ENCODE peak calls at places on chromosome 13, in ten cellular contexts. J is cardiac fibroblast; V is RCC 7860; C is NCI-H446; S is activated T-cell treated with anti-CD3 and anti-CD28 coated beads, Interleukin-2, amount 50 U/mL, for 24 hours; X is keratinocyte; R is Peyer's patch; E is iris pigment epithelial cell; A is fibroblast of lung; G is GOT3. Y is an unnamed sample.

GRCh38 chr13:67061750-67062149 is 168.4 kb downstream of the PCDH9 start:
- DNase-seq in E (no peak), J (no peak), G (no peak), R (no peak), X (no peak), C (no peak), S (no peak), A (peak; percentile 32), V (no peak), Y (no peak)

GRCh38 chr13:29453657-29454056 is 141.8 kb downstream of the SLC7A1 start:
- DNase-seq in X (no peak), C (no peak), J (no peak), A (no peak), E (no peak), R (no peak), S (no peak), V (no peak), G (no peak), Y (no peak)

GRCh38 chr13:50732712-50733111 is 110.8 kb downstream of the DLEU7 start:
- DNase-seq in S (no peak), J (peak; percentile 79), C (no peak), E (peak; percentile 86), G (no peak), R (no peak), V (no peak), X (peak; percentile 30), A (peak; percentile 29), Y (no peak)

GRCh38 chr13:73542446-73542845 is 483.6 kb downstream of the KLF5 start:
- DNase-seq in X (peak; percentile 13), E (no peak), J (no peak), C (no peak), S (no peak), V (no peak), G (no peak), A (no peak), R (no peak), Y (no peak)

GRCh38 chr13:48437381-48437780 is 24.5 kb upstream of the LPAR6 start:
- DNase-seq in X (no peak), J (peak; percentile 82), R (no peak), G (no peak), E (peak; percentile 64), C (peak; percentile 80), A (peak; percentile 70), V (no peak), S (no peak), Y (no peak)

GRCh38 chr13:49932066-49932465 is 4.1 kb downstream of the SPRYD7 start:
- DNase-seq in V (no peak), E (peak; percentile 39), A (no peak), S (no peak), X (no peak), G (no peak), J (no peak), C (no peak), R (no peak), Y (no peak)

GRCh38 chr13:111228262-111229144 is 91.9 kb upstream of the TEX29 start:
- DNase-seq in C (no peak), S (no peak), G (no peak), J (peak; percentile 47), X (no peak), E (peak; percentile 70), V (peak; percentile 94), A (peak; percentile 93), R (no peak), Y (no peak)

GRCh38 chr13:101711307-101712025 is 259.0 kb downstream of the ITGBL1 start:
- DNase-seq in R (no peak), V (no peak), E (no peak), X (no peak), A (no peak), S (no peak), C (peak; percentile 23), G (no peak), J (no peak), Y (no peak)

GRCh38 chr13:107266657-107267056 is 698.7 kb upstream of the ARGLU1 start:
- DNase-seq in A (no peak), S (no peak), C (no peak), X (no peak), G (no peak), V (no peak), R (no peak), J (no peak), E (peak; percentile 64), Y (no peak)

GRCh38 chr13:102729560-102730275 is 34.9 kb upstream of the METTL21C start:
- DNase-seq in X (no peak), J (peak; percentile 92), S (no peak), E (peak; percentile 87), A (peak; percentile 67), G (no peak), C (no peak), R (no peak), V (peak; percentile 44), Y (peak; percentile 90)

GRCh38 chr13:80329250-80329649 is 11.7 kb downstream of the SPRY2 start:
- DNase-seq in J (no peak), E (no peak), C (no peak), G (no peak), X (no peak), A (no peak), R (no peak), S (no peak), V (no peak), Y (no peak)

GRCh38 chr13:33744589-33745369 is 73.2 kb upstream of the RFC3 start:
- DNase-seq in J (no peak), C (no peak), V (no peak), A (peak; percentile 27), E (no peak), G (no peak), X (no peak), S (no peak), R (no peak), Y (no peak)

GRCh38 chr13:31978021-31978420 is 53.6 kb upstream of the FRY start:
- DNase-seq in G (no peak), V (no peak), J (no peak), E (no peak), R (no peak), X (no peak), A (peak; percentile 31), S (no peak), C (no peak), Y (no peak)

GRCh38 chr13:110233181-110233641 is 73.7 kb downstream of the COL4A1 start:
- DNase-seq in J (peak; percentile 97), R (no peak), A (peak; percentile 65), C (no peak), G (no peak), V (no peak), X (no peak), E (peak; percentile 89), S (no peak), Y (peak; percentile 91)

GRCh38 chr13:110338441-110339101 is 31.5 kb downstream of the COL4A2 start:
- DNase-seq in J (peak; percentile 84), G (no peak), V (no peak), S (no peak), C (no peak), E (peak; percentile 81), X (no peak), A (peak; percentile 91), R (no peak), Y (no peak)

GRCh38 chr13:46721054-46721453 is 75.9 kb downstream of the ESD start:
- DNase-seq in G (no peak), R (peak; percentile 69), X (no peak), A (peak; percentile 29), E (peak; percentile 57), S (peak; percentile 42), J (peak; percentile 69), C (peak; percentile 54), V (peak; percentile 15), Y (no peak)

GRCh38 chr13:108269601-108270328 is at the start of gene TNFSF13B:
- DNase-seq in X (no peak), E (peak; percentile 63), S (peak; percentile 67), R (peak; percentile 69), V (peak; percentile 7), C (no peak), J (peak; percentile 54), A (peak; percentile 11), G (no peak), Y (no peak)

GRCh38 chr13:107373551-107373950 is 805.6 kb upstream of the ARGLU1 start:
- DNase-seq in V (peak; percentile 61), A (peak; percentile 83), G (no peak), J (peak; percentile 51), S (no peak), X (no peak), E (peak; percentile 91), R (no peak), C (peak; percentile 38), Y (peak; percentile 69)

GRCh38 chr13:46172531-46172991 is 9.4 kb downstream of the LCP1 start:
- DNase-seq in A (no peak), R (peak; percentile 84), S (no peak), X (no peak), J (peak; percentile 9), G (no peak), E (no peak), V (no peak), C (no peak), Y (no peak)

GRCh38 chr13:24005711-24006281 is 108.5 kb upstream of the C1QTNF9B start:
- DNase-seq in E (no peak), V (peak; percentile 10), R (no peak), X (no peak), S (no peak), C (no peak), A (peak; percentile 13), G (no peak), J (no peak), Y (no peak)

GRCh38 chr13:103282571-103283450 is 216.6 kb upstream of the SLC10A2 start:
- DNase-seq in E (peak; percentile 93), X (peak; percentile 48), G (no peak), R (peak; percentile 49), C (no peak), J (peak; percentile 96), A (peak; percentile 95), S (no peak), V (peak; percentile 79), Y (no peak)

GRCh38 chr13:44620057-44620456 is 43.9 kb upstream of the TSC22D1 start:
- DNase-seq in S (no peak), V (peak; percentile 43), C (no peak), E (no peak), J (peak; percentile 41), A (peak; percentile 69), R (no peak), G (no peak), X (peak; percentile 4), Y (no peak)

GRCh38 chr13:107835339-107836018 is 379.9 kb downstream of the LIG4 start:
- DNase-seq in C (no peak), X (no peak), E (peak; percentile 92), G (no peak), J (peak; percentile 18), S (no peak), V (peak; percentile 94), R (no peak), A (peak; percentile 95), Y (no peak)